ENCODE peak calls at places on chromosome 2, in ten cellular contexts. G is NCI-H2081; C is AG10803; J is activated CD8-positive, alpha-beta memory T cell treated with anti-CD3 and anti-CD28 coated beads for 1 hour; O is activated T-cell treated with anti-CD3 and anti-CD28 coated beads for 24 hours; V is D341Med; Z is sigmoid colon; T is NCI-H1105; Q is G401; Y is left cardiac atrium. I is an unnamed sample.

GRCh38 chr2:72116081-72116533 is 31.6 kb downstream of the CYP26B1 start:
- DNase-seq in Y (no peak), O (no peak), G (no peak), J (no peak), Q (no peak), C (no peak), V (no peak), Z (peak), T (no peak), I (no peak)

GRCh38 chr2:126777620-126777978 is 121.1 kb upstream of the TEX51 start:
- DNase-seq in Y (no peak), G (no peak), Z (no peak), J (no peak), C (no peak), V (no peak), Q (no peak), T (no peak), O (no peak), I (no peak)

GRCh38 chr2:113024730-113025129 is 19.5 kb downstream of the IL36A start:
- DNase-seq in Q (no peak), J (no peak), Z (no peak), G (no peak), O (no peak), C (no peak), V (no peak), T (no peak), Y (no peak), I (no peak)

GRCh38 chr2:109318150-109318948 is 189.3 kb downstream of the SH3RF3 start:
- DNase-seq in Q (no peak), G (no peak), Z (peak), Y (peak), V (no peak), J (no peak), O (no peak), C (peak), T (no peak), I (peak)

GRCh38 chr2:82857952-82858351 is 1601.1 kb downstream of the SUCLG1 start:
- DNase-seq in O (no peak), Z (no peak), Y (no peak), C (no peak), J (no peak), Q (no peak), G (no peak), V (no peak), T (no peak), I (no peak)

GRCh38 chr2:14684516-14684915 is 52.0 kb downstream of the LRATD1 start:
- DNase-seq in G (no peak), T (no peak), O (no peak), Y (no peak), J (no peak), Z (no peak), V (no peak), Q (no peak), C (no peak), I (no peak)

GRCh38 chr2:177147093-177147694 is 65.4 kb upstream of the HNRNPA3 start:
- DNase-seq in J (no peak), Z (no peak), Q (peak), Y (no peak), G (peak), T (peak), C (peak), V (peak), O (no peak), I (no peak)

GRCh38 chr2:216649573-216649972 is 16.4 kb downstream of the IGFBP2 start:
- DNase-seq in Y (no peak), Q (no peak), G (no peak), T (no peak), Z (no peak), J (no peak), V (no peak), C (no peak), O (no peak), I (no peak)

GRCh38 chr2:78861546-78861945 is 164.0 kb upstream of the REG3G start:
- DNase-seq in T (peak), Q (no peak), V (peak), G (peak), O (no peak), C (no peak), Z (no peak), Y (no peak), J (no peak), I (no peak)

GRCh38 chr2:64325852-64326577 is 127.9 kb upstream of the LGALSL start:
- DNase-seq in T (no peak), V (no peak), G (no peak), Y (no peak), J (no peak), Z (no peak), Q (no peak), O (peak), C (no peak), I (no peak)

GRCh38 chr2:27042985-27043634 is 8.4 kb upstream of the AGBL5 start:
- DNase-seq in G (no peak), V (no peak), C (no peak), J (no peak), Z (no peak), Q (no peak), O (no peak), T (no peak), Y (no peak), I (no peak)

GRCh38 chr2:173496746-173497145 is 142.1 kb downstream of the CDCA7 start:
- DNase-seq in G (no peak), C (peak), Z (no peak), Y (no peak), Q (no peak), J (no peak), V (no peak), O (no peak), T (no peak), I (no peak)

GRCh38 chr2:109699646-109700045 is 85.5 kb downstream of the SOWAHC start:
- DNase-seq in Z (peak), C (no peak), V (no peak), T (no peak), J (no peak), G (no peak), Y (no peak), Q (no peak), O (no peak), I (no peak)

GRCh38 chr2:236180831-236181453 is 12.8 kb upstream of the GBX2 start:
- DNase-seq in Y (peak), Q (peak), O (no peak), T (peak), V (no peak), G (peak), J (no peak), Z (peak), C (peak), I (no peak)

GRCh38 chr2:178268435-178268834 is 74.1 kb downstream of the OSBPL6 start:
- DNase-seq in Q (no peak), T (no peak), C (peak), J (no peak), Y (no peak), G (no peak), V (no peak), Z (no peak), O (no peak), I (no peak)

GRCh38 chr2:7109558-7109935 is 192.3 kb downstream of the RNF144A start:
- DNase-seq in C (no peak), Z (no peak), T (no peak), V (no peak), Q (no peak), J (no peak), O (no peak), Y (no peak), G (no peak), I (no peak)

GRCh38 chr2:56448999-56449431 is 265.2 kb downstream of the CCDC85A start:
- DNase-seq in T (no peak), Q (no peak), V (no peak), Z (no peak), O (no peak), J (no peak), G (no peak), Y (no peak), C (peak), I (no peak)

GRCh38 chr2:19955544-19956422 is 34.1 kb downstream of the WDR35 start:
- DNase-seq in J (no peak), C (peak), T (peak), Y (peak), Z (no peak), V (peak), O (peak), G (peak), Q (peak), I (peak)

GRCh38 chr2:64479259-64480198 is 25.6 kb downstream of the LGALSL start:
- DNase-seq in O (no peak), C (no peak), Z (no peak), V (no peak), Y (no peak), T (no peak), Q (no peak), G (no peak), J (no peak), I (no peak)

GRCh38 chr2:199485732-199486335 is 28.1 kb upstream of the SATB2 start:
- DNase-seq in G (peak), C (peak), V (peak), J (no peak), T (peak), Q (peak), Y (peak), Z (no peak), O (no peak), I (no peak)

GRCh38 chr2:219247678-219248642 is 2.7 kb downstream of the STK16 start:
- DNase-seq in Z (no peak), T (no peak), O (peak), J (no peak), Y (no peak), V (no peak), G (no peak), Q (no peak), C (no peak), I (no peak)

GRCh38 chr2:57333221-57333620 is 713.4 kb upstream of the VRK2 start:
- DNase-seq in J (no peak), G (no peak), Q (no peak), T (no peak), Z (no peak), C (no peak), Y (no peak), O (no peak), V (no peak), I (no peak)

GRCh38 chr2:166972002-166972401 is 83.7 kb downstream of the XIRP2 start:
- DNase-seq in Q (no peak), C (no peak), O (no peak), Y (no peak), T (no peak), G (no peak), V (no peak), J (no peak), Z (no peak), I (no peak)

GRCh38 chr2:128454980-128455709 is 136.5 kb upstream of the HS6ST1 start:
- DNase-seq in Z (no peak), O (no peak), V (no peak), G (no peak), Q (no peak), T (no peak), C (no peak), J (no peak), Y (no peak), I (no peak)

GRCh38 chr2:241904011-241904718 is 34.6 kb downstream of the RTP5 start:
- DNase-seq in G (no peak), T (no peak), O (no peak), J (no peak), Y (no peak), V (peak), Z (no peak), C (no peak), Q (no peak), I (no peak)

GRCh38 chr2:239311132-239312040 is 89.4 kb downstream of the HDAC4 start:
- DNase-seq in J (no peak), V (no peak), Z (peak), G (no peak), Q (peak), C (peak), T (no peak), O (no peak), Y (peak), I (peak)

GRCh38 chr2:187698374-187699110 is 144.3 kb upstream of the TFPI start:
- DNase-seq in O (no peak), C (peak), Q (no peak), V (no peak), G (no peak), Y (no peak), J (no peak), T (no peak), Z (no peak), I (no peak)

GRCh38 chr2:9097871-9098270 is 94.4 kb upstream of the MBOAT2 start:
- DNase-seq in J (no peak), Y (no peak), C (no peak), V (no peak), T (no peak), G (no peak), Z (no peak), Q (no peak), O (no peak), I (no peak)

GRCh38 chr2:156892449-156893335 is 364.8 kb upstream of the GALNT5 start:
- DNase-seq in Q (peak), Z (no peak), C (peak), G (peak), Y (no peak), V (peak), J (no peak), T (peak), O (no peak), I (no peak)

GRCh38 chr2:163856941-163857340 is 121.1 kb upstream of the FIGN start:
- DNase-seq in V (no peak), Q (no peak), O (no peak), T (no peak), Y (no peak), C (no peak), J (no peak), Z (no peak), G (no peak), I (no peak)

GRCh38 chr2:128325665-128326181 is 7.1 kb upstream of the HS6ST1 start:
- DNase-seq in V (peak), Y (peak), T (no peak), C (no peak), J (no peak), G (no peak), Q (no peak), Z (peak), O (no peak), I (no peak)

GRCh38 chr2:133421516-133422324 is 146.5 kb downstream of the NCKAP5 start:
- DNase-seq in Y (no peak), V (no peak), T (no peak), C (peak), Q (peak), J (no peak), O (no peak), Z (no peak), G (no peak), I (no peak)

GRCh38 chr2:241291977-241292376 is 23.5 kb downstream of the HDLBP start:
- DNase-seq in J (no peak), C (no peak), G (no peak), V (no peak), Y (no peak), T (no peak), O (no peak), Q (no peak), Z (no peak), I (no peak)

I was measured in uterus.